ENCODE peak calls at places on chromosomes 12 and 14, in nine cellular contexts. R is thyroid gland, O is sigmoid colon, Z is gastrocnemius medialis, T is Peyer's patch, E is lower leg skin, Y is HepG2, C is heart left ventricle, W is body of pancreas. S is an unnamed sample.

GRCh38 chr12:94458882-94459772 is 540 bp downstream of the CEP83 start:
- DNase-seq in E (no peak), R (no peak), T (no peak), Y (peak), W (no peak), Z (no peak), C (no peak), O (no peak), S (no peak)

GRCh38 chr14:104979758-104980591 is 1.8 kb upstream of the AHNAK2 start:
- DNase-seq in Y (no peak), Z (peak), T (peak), E (no peak), O (peak), R (peak), C (peak), W (peak), S (peak)

GRCh38 chr14:73266317-73266716 is 29.0 kb downstream of the PAPLN start:
- DNase-seq in T (peak), E (peak), O (no peak), W (no peak), R (no peak), Z (no peak), C (peak), Y (no peak), S (no peak)

GRCh38 chr14:100828448-100828834 is 2.5 kb downstream of the MEG3 start:
- DNase-seq in Z (no peak), Y (no peak), W (no peak), T (no peak), E (no peak), R (no peak), C (no peak), O (no peak), S (no peak)

GRCh38 chr12:89707623-89707991 is 1.0 kb downstream of the ATP2B1 start:
- DNase-seq in O (no peak), Z (peak), T (peak), R (peak), Y (peak), E (no peak), C (no peak), W (peak), S (no peak)

GRCh38 chr14:76904100-76904739 is 78.0 kb downstream of the LRRC74A start:
- DNase-seq in O (peak), R (peak), Z (peak), W (no peak), Y (no peak), T (no peak), C (no peak), E (no peak), S (no peak)

GRCh38 chr14:57209561-57209960 is 59.1 kb downstream of the EXOC5 start:
- DNase-seq in R (no peak), Z (no peak), W (no peak), T (no peak), E (no peak), O (no peak), C (no peak), Y (no peak), S (no peak)

GRCh38 chr12:105574056-105574715 is 243.7 kb downstream of the C12orf75 start:
- DNase-seq in Z (no peak), R (peak), O (no peak), T (no peak), W (no peak), C (no peak), E (no peak), Y (no peak), S (no peak)

GRCh38 chr12:15444523-15444922 is 122.2 kb downstream of the PTPRO start:
- DNase-seq in C (no peak), T (no peak), E (no peak), Y (no peak), W (no peak), Z (no peak), R (no peak), O (no peak), S (no peak)

GRCh38 chr12:8499616-8500015 is 13.7 kb upstream of the CLEC4D start:
- DNase-seq in R (no peak), C (no peak), T (no peak), Y (no peak), W (no peak), O (no peak), Z (no peak), E (no peak), S (no peak)

GRCh38 chr12:95385646-95386045 is 88.3 kb upstream of the METAP2 start:
- DNase-seq in O (no peak), W (no peak), R (no peak), C (no peak), Z (peak), T (no peak), Y (no peak), E (no peak), S (no peak)

GRCh38 chr14:76938092-76938500 is 90.4 kb downstream of the IRF2BPL start:
- DNase-seq in Z (peak), W (no peak), Y (no peak), E (no peak), C (no peak), R (no peak), T (no peak), O (no peak), S (no peak)

GRCh38 chr12:45130881-45131281 is 80.0 kb upstream of the DBX2 start:
- DNase-seq in Z (peak), E (no peak), R (peak), O (peak), T (no peak), C (no peak), W (peak), Y (peak), S (no peak)

GRCh38 chr12:12723681-12724420 is 6.7 kb downstream of the CDKN1B start:
- DNase-seq in E (peak), Y (no peak), R (peak), Z (peak), W (peak), O (peak), T (peak), C (peak), S (peak)
- TF ChIP-seq POLR2A in E (no peak), Y (peak), R (no peak), Z (peak), W (peak), O (no peak), T (peak), C (no peak), S (no peak)

DNA sequence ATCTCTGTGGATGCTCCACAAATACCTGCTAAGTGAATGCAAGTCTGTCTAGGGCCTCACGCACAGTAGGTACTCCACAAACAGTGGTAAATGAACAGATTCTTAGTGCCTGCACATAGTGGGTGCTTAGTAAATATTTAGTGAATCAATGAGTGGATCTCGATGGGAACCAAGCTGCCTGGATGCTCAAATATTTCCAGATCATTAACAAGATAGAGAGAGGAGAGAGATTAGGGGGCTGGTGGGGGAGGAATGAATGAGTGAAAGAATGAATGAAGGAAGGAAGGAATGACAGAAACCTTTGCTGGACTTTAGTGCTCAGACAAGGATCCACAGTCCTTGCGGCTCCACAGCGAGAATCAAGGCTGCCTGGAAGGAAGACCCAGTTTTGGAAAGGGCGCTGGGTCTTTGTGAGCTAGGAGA is 118.2 kb downstream of the SCARB1 start:
- DNase-seq in Z (no peak), W (no peak), Y (no peak), C (no peak), E (no peak), R (no peak), T (no peak), O (no peak), S (no peak)
- H3K4me3 ChIP-seq in Z (peak), W (no peak), Y (no peak), C (no peak), E (no peak), R (no peak), T (no peak), O (no peak), S (no peak)

GRCh38 chr14:24365600-24366374 is 2.2 kb upstream of the NFATC4 start:
- DNase-seq in W (peak), O (peak), T (peak), E (peak), Y (peak), C (peak), R (peak), Z (peak), S (peak)
- TF ChIP-seq POLR2A in W (peak), O (no peak), T (no peak), E (no peak), Y (no peak), C (no peak), R (no peak), Z (no peak), S (no peak)

GRCh38 chr14:90408713-90409112 is 11.9 kb downstream of the CALM1 start:
- DNase-seq in Z (no peak), R (no peak), T (no peak), W (no peak), C (no peak), O (no peak), E (peak), Y (no peak), S (no peak)

GRCh38 chr14:90405755-90406154 is 8.9 kb downstream of the CALM1 start:
- DNase-seq in O (no peak), W (no peak), C (no peak), Z (no peak), Y (no peak), R (no peak), E (no peak), T (no peak), S (no peak)

GRCh38 chr14:90406384-90406798 is 9.6 kb downstream of the CALM1 start:
- DNase-seq in T (no peak), O (peak), C (no peak), R (no peak), E (peak), Z (no peak), W (no peak), Y (no peak), S (no peak)

GRCh38 chr14:90412058-90412457 is 15.2 kb downstream of the CALM1 start:
- DNase-seq in Z (no peak), R (no peak), E (no peak), Y (no peak), T (no peak), O (no peak), C (no peak), W (no peak), S (no peak)

GRCh38 chr14:90409209-90409730 is 12.4 kb downstream of the CALM1 start:
- DNase-seq in O (peak), W (no peak), Y (no peak), T (no peak), C (no peak), R (peak), Z (no peak), E (peak), S (no peak)
- H3K4me3 ChIP-seq in O (no peak), W (no peak), Y (no peak), T (no peak), C (no peak), R (no peak), Z (no peak), E (no peak), S (no peak)

GRCh38 chr12:65649126-65649525 is 175.2 kb upstream of the HMGA2 start:
- DNase-seq in O (no peak), Y (no peak), C (no peak), R (no peak), E (no peak), Z (no peak), T (no peak), W (no peak), S (no peak)
- TF ChIP-seq POLR2A in O (no peak), Y (no peak), C (no peak), R (no peak), E (no peak), Z (no peak), T (no peak), W (no peak), S (no peak)

GRCh38 chr14:74932401-74932901 is 9.4 kb upstream of the RPS6KL1 start:
- DNase-seq in Z (peak), C (no peak), W (no peak), R (no peak), E (no peak), O (no peak), T (no peak), Y (no peak), S (no peak)
- H3K4me3 ChIP-seq in Z (no peak), C (no peak), W (no peak), R (no peak), E (no peak), O (no peak), T (no peak), Y (peak), S (no peak)

GRCh38 chr12:56258068-56258819 is at the start of gene ANKRD52:
- DNase-seq in Y (peak), R (peak), Z (peak), O (peak), T (peak), C (peak), W (peak), E (peak), S (peak)
- TF ChIP-seq POLR2A in Y (no peak), R (no peak), Z (peak), O (no peak), T (peak), C (peak), W (peak), E (no peak), S (no peak)

GRCh38 chr12:120264086-120264485 is 1.4 kb downstream of the PXN start:
- DNase-seq in O (no peak), Y (no peak), E (no peak), T (no peak), C (no peak), Z (peak), W (peak), R (no peak), S (no peak)
- H3K4me3 ChIP-seq in O (peak), Y (peak), E (peak), T (peak), C (peak), Z (peak), W (no peak), R (no peak), S (peak)

S was measured in stomach.